ENCODE peak calls at places on chromosomes 3 and 15, in eight cellular contexts. One of them, this sample, is unnamed.

GRCh38 chr15:68821190-68821897 is 649 bp upstream of the ANP32A start:
- DNase-seq in NCI-H446: no peak
- DNase-seq in CD4-positive, alpha-beta T cell: no peak
- DNase-seq in caudate nucleus: no peak
- DNase-seq in activated CD4-positive, alpha-beta T cell treated with anti-CD3 and anti-CD28 coated beads for 36 hours: peak
- DNase-seq in SW 1271: no peak
- DNase-seq in HT1080: peak
- DNase-seq in AG08395: no peak
- DNase-seq in this sample: no peak

GRCh38 chr3:136311256-136311655 is 61.1 kb downstream of the PCCB start:
- DNase-seq in activated CD4-positive, alpha-beta T cell treated with anti-CD3 and anti-CD28 coated beads for 36 hours: no peak
- DNase-seq in CD4-positive, alpha-beta T cell: no peak
- DNase-seq in caudate nucleus: no peak
- DNase-seq in NCI-H446: no peak
- DNase-seq in SW 1271: no peak
- DNase-seq in AG08395: no peak
- DNase-seq in HT1080: no peak
- DNase-seq in this sample: no peak

GRCh38 chr3:87311309-87311708 is 34.9 kb upstream of the POU1F1 start:
- DNase-seq in NCI-H446: no peak
- DNase-seq in SW 1271: no peak
- DNase-seq in HT1080: peak
- DNase-seq in CD4-positive, alpha-beta T cell: no peak
- DNase-seq in AG08395: peak
- DNase-seq in activated CD4-positive, alpha-beta T cell treated with anti-CD3 and anti-CD28 coated beads for 36 hours: no peak
- DNase-seq in caudate nucleus: no peak
- DNase-seq in this sample: no peak

GRCh38 chr3:52892625-52893311 is 4.6 kb downstream of the STIMATE start:
- DNase-seq in HT1080: no peak
- DNase-seq in SW 1271: no peak
- DNase-seq in CD4-positive, alpha-beta T cell: peak
- DNase-seq in AG08395: no peak
- DNase-seq in caudate nucleus: no peak
- DNase-seq in activated CD4-positive, alpha-beta T cell treated with anti-CD3 and anti-CD28 coated beads for 36 hours: peak
- DNase-seq in NCI-H446: no peak
- DNase-seq in this sample: no peak

GRCh38 chr15:77819271-77819806 is 186.6 kb upstream of the LINGO1 start:
- DNase-seq in HT1080: no peak
- DNase-seq in AG08395: no peak
- DNase-seq in activated CD4-positive, alpha-beta T cell treated with anti-CD3 and anti-CD28 coated beads for 36 hours: no peak
- DNase-seq in SW 1271: no peak
- DNase-seq in CD4-positive, alpha-beta T cell: no peak
- DNase-seq in NCI-H446: no peak
- DNase-seq in caudate nucleus: peak
- DNase-seq in this sample: no peak

GRCh38 chr3:163952499-163952898 is 1125.8 kb downstream of the SI start:
- DNase-seq in NCI-H446: no peak
- DNase-seq in AG08395: no peak
- DNase-seq in HT1080: no peak
- DNase-seq in activated CD4-positive, alpha-beta T cell treated with anti-CD3 and anti-CD28 coated beads for 36 hours: no peak
- DNase-seq in SW 1271: no peak
- DNase-seq in caudate nucleus: no peak
- DNase-seq in CD4-positive, alpha-beta T cell: no peak
- DNase-seq in this sample: no peak

GRCh38 chr15:99998661-99999101 is 265.4 kb upstream of the LYSMD4 start:
- DNase-seq in AG08395: no peak
- DNase-seq in activated CD4-positive, alpha-beta T cell treated with anti-CD3 and anti-CD28 coated beads for 36 hours: no peak
- DNase-seq in HT1080: no peak
- DNase-seq in CD4-positive, alpha-beta T cell: no peak
- DNase-seq in SW 1271: no peak
- DNase-seq in caudate nucleus: no peak
- DNase-seq in NCI-H446: no peak
- DNase-seq in this sample: no peak

GRCh38 chr3:111859061-111859973 is at the start of gene PHLDB2:
- DNase-seq in AG08395: peak
- DNase-seq in CD4-positive, alpha-beta T cell: peak
- DNase-seq in HT1080: peak
- DNase-seq in activated CD4-positive, alpha-beta T cell treated with anti-CD3 and anti-CD28 coated beads for 36 hours: peak
- DNase-seq in NCI-H446: no peak
- DNase-seq in SW 1271: peak
- DNase-seq in caudate nucleus: no peak
- DNase-seq in this sample: no peak